ENCODE peak calls at places on chromosomes 2 and 18, in five cellular contexts. D, S, K, E and J are unnamed samples.

GRCh38 chr2:240810199-240810598 is 9.8 kb downstream of the KIF1A start:
- DNase-seq in D (no peak), S (no peak), K (no peak), E (no peak), J (no peak)

GRCh38 chr2:68472796-68473414 is 5.5 kb downstream of the APLF start:
- DNase-seq in D (no peak), S (no peak), K (no peak), E (no peak), J (no peak)

GRCh38 chr18:1014951-1015627 is 110.4 kb downstream of the ADCYAP1 start:
- DNase-seq in D (no peak), S (no peak), K (no peak), E (no peak), J (no peak)

GRCh38 chr2:236101311-236101950 is 66.8 kb downstream of the GBX2 start:
- DNase-seq in D (no peak), S (no peak), K (no peak), E (no peak), J (no peak)

GRCh38 chr2:67839668-67840067 is 223.1 kb downstream of the C1D start:
- DNase-seq in D (no peak), S (no peak), K (no peak), E (no peak), J (no peak)

GRCh38 chr18:52200891-52201663 is 138.9 kb upstream of the DCC start:
- DNase-seq in D (no peak), S (no peak), K (no peak), E (no peak), J (no peak)

GRCh38 chr2:192087398-192087958 is 107.3 kb downstream of the TMEFF2 start:
- DNase-seq in D (no peak), S (no peak), K (no peak), E (no peak), J (no peak)

GRCh38 chr2:196468394-196468793 is 171.1 kb upstream of the CCDC150 start:
- DNase-seq in D (no peak), S (no peak), K (no peak), E (no peak), J (no peak)

GRCh38 chr2:201257381-201257940 is 2.9 kb upstream of the CASP8 start:
- DNase-seq in D (peak; percentile 69), S (peak; percentile 27), K (peak; percentile 63), E (peak; percentile 31), J (peak; percentile 89)

GRCh38 chr2:145323512-145323911 is 803.6 kb upstream of the ZEB2 start:
- DNase-seq in D (peak; percentile 7), S (no peak), K (no peak), E (no peak), J (no peak)

GRCh38 chr2:188813315-188813714 is 160.9 kb upstream of the COL3A1 start:
- DNase-seq in D (no peak), S (no peak), K (no peak), E (no peak), J (no peak)

GRCh38 chr2:179237209-179237946 is 27.3 kb downstream of the SESTD1 start:
- DNase-seq in D (no peak), S (no peak), K (no peak), E (no peak), J (no peak)

GRCh38 chr2:133380991-133381390 is 187.3 kb downstream of the NCKAP5 start:
- DNase-seq in D (no peak), S (no peak), K (no peak), E (no peak), J (no peak)

GRCh38 chr18:46663539-46663938 is 6.5 kb upstream of the LOXHD1 start:
- DNase-seq in D (no peak), S (no peak), K (no peak), E (no peak), J (no peak)

GRCh38 chr2:234528410-234529150 is 31.7 kb upstream of the ARL4C start:
- DNase-seq in D (no peak), S (no peak), K (no peak), E (no peak), J (no peak)

GRCh38 chr2:111944536-111945210 is 46.3 kb downstream of the MERTK start:
- DNase-seq in D (peak; percentile 67), S (no peak), K (no peak), E (no peak), J (no peak)

GRCh38 chr2:105873721-105874120 is 129.0 kb downstream of the NCK2 start:
- DNase-seq in D (peak; percentile 37), S (no peak), K (no peak), E (no peak), J (no peak)

GRCh38 chr2:24024018-24024417 is 14.1 kb downstream of the MFSD2B start:
- DNase-seq in D (no peak), S (no peak), K (no peak), E (no peak), J (no peak)

DNA sequence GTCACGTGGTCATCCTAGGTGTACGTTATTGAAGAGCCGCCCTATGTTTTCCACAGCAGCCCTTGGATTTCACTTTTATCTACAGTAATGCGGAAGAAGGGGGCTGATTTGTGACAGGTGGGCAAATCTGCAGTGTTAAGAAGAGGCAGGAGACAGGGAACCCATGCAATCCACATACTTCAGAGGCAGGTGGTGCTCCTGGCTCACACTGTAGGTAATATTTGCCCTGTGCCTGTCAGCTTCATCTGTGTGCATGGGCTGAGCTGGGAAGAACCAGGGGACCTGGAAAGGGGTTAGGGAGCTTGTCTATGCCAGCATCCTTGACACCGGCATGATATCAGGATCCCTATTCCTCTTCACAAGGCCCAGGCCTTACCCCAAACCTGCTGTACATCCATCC is 183.9 kb downstream of the SH3RF3 start:
- DNase-seq in D (no peak), S (no peak), K (no peak), E (no peak), J (no peak)
- H3K27ac ChIP-seq in D (no peak overlapping the region), S (no peak overlapping the region), K (no peak overlapping the region), E (no peak overlapping the region), J (no peak overlapping the region)

GRCh38 chr2:113102133-113102532 is 25.3 kb upstream of the IL1RN start:
- DNase-seq in D (no peak), S (no peak), K (no peak), E (no peak), J (no peak)

GRCh38 chr2:113103277-113103676 is 24.1 kb upstream of the IL1RN start:
- DNase-seq in D (no peak), S (no peak), K (no peak), E (no peak), J (no peak)

GRCh38 chr2:113098532-113098931 is 28.9 kb upstream of the IL1RN start:
- DNase-seq in D (no peak), S (no peak), K (no peak), E (no peak), J (no peak)

GRCh38 chr2:113098061-113098460 is 29.3 kb upstream of the IL1RN start:
- DNase-seq in D (peak; percentile 74), S (no peak), K (no peak), E (no peak), J (no peak)
- H3K27ac ChIP-seq in D (peak overlapping the region; percentile 42), S (no peak overlapping the region), K (no peak overlapping the region), E (no peak overlapping the region), J (no peak overlapping the region)

DNA sequence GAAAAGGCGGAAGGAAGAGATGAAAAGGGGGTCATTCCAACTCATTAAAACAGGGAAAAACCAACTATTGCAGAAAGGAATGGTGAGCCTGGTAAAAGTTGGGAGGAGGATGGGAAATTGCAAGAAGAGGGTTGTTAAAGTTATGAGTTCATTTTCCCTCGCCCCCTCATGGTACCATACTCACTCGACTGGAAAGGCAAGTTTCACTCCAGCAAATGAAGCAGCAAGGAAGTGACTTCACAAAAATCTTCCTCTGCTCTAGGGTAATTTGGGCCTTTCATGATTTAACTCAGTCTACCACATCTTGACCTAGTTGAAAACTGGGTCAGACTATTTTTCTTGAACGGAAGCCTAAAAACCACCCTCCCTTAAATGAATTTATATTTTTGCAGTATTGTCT is 22.8 kb upstream of the DAW1 start:
- DNase-seq in D (peak; percentile 53), S (no peak), K (no peak), E (no peak), J (no peak)
- H3K27ac ChIP-seq in D (peak overlapping the region; percentile 79), S (no peak overlapping the region), K (no peak overlapping the region), E (no peak overlapping the region), J (no peak overlapping the region)

GRCh38 chr2:66813525-66813924 is 378.6 kb downstream of the MEIS1 start:
- DNase-seq in D (no peak), S (no peak), K (no peak), E (no peak), J (no peak)
- H3K27ac ChIP-seq in D (no peak overlapping the region), S (no peak overlapping the region), K (no peak overlapping the region), E (no peak overlapping the region), J (no peak overlapping the region)